ENCODE peak calls at places on chromosomes 2 and 18, in eight cellular contexts. A, C, W, G, T, H, N and Q are unnamed samples.

GRCh38 chr2:46118656-46119338 is 178.4 kb upstream of the EPAS1 start:
- DNase-seq in C (no peak), G (no peak), N (no peak), W (no peak), A (peak), T (no peak), H (no peak), Q (no peak)

GRCh38 chr2:143551946-143552655 is 422.9 kb downstream of the ARHGAP15 start:
- DNase-seq in G (no peak), H (no peak), T (no peak), N (no peak), C (no peak), A (no peak), W (no peak), Q (no peak)

GRCh38 chr2:220198911-220199310 is 571.5 kb downstream of the SLC4A3 start:
- DNase-seq in H (peak), N (no peak), A (peak), W (peak), G (no peak), T (no peak), C (peak), Q (no peak)

GRCh38 chr2:62010632-62011276 is 105.3 kb downstream of the COMMD1 start:
- DNase-seq in C (no peak), W (no peak), H (no peak), G (no peak), A (no peak), N (no peak), T (no peak), Q (no peak)

GRCh38 chr18:42649636-42650035 is 465.8 kb downstream of the RIT2 start:
- DNase-seq in N (no peak), A (peak), C (no peak), H (peak), T (no peak), G (no peak), W (no peak), Q (no peak)

GRCh38 chr2:156630579-156631337 is 194.6 kb downstream of the GPD2 start:
- DNase-seq in G (no peak), W (no peak), C (no peak), T (no peak), N (no peak), A (no peak), H (no peak), Q (no peak)

GRCh38 chr2:2560374-2561015 is 229.4 kb upstream of the MYT1L start:
- DNase-seq in N (no peak), A (no peak), T (no peak), H (no peak), C (no peak), W (no peak), G (no peak), Q (no peak)

GRCh38 chr2:113124181-113124961 is 3.0 kb upstream of the IL1RN start:
- DNase-seq in A (peak), N (no peak), H (no peak), W (no peak), G (no peak), C (no peak), T (no peak), Q (no peak)

GRCh38 chr2:177078843-177079242 is 133.8 kb upstream of the HNRNPA3 start:
- DNase-seq in G (no peak), N (no peak), T (no peak), C (no peak), H (no peak), W (no peak), A (no peak), Q (no peak)

GRCh38 chr2:10278029-10278762 is 24.5 kb upstream of the HPCAL1 start:
- DNase-seq in H (no peak), C (no peak), N (no peak), T (no peak), W (no peak), G (no peak), A (peak), Q (no peak)

GRCh38 chr2:9984861-9985480 is 33.5 kb downstream of the GRHL1 start:
- DNase-seq in N (no peak), G (no peak), H (no peak), W (no peak), C (no peak), A (peak), T (no peak), Q (no peak)